ENCODE peak calls at places on chromosomes 1 and 21, in seven cellular contexts. N, W, A, D, Z, V and G are unnamed samples.

GRCh38 chr1:47840338-47840737 is 156.8 kb downstream of the TRABD2B start:
- DNase-seq in W (no peak), V (no peak), N (no peak), D (no peak), Z (no peak), A (no peak), G (peak; percentile 56)

GRCh38 chr1:15848929-15849774 is 1.6 kb downstream of the SPEN start:
- DNase-seq in A (peak; percentile 77), N (peak; percentile 86), V (peak; percentile 67), W (peak; percentile 94), Z (peak; percentile 68), D (peak; percentile 83), G (peak; percentile 84)

GRCh38 chr1:22916469-22916817 is 56.2 kb downstream of the LACTBL1 start:
- DNase-seq in D (no peak), N (no peak), Z (no peak), A (peak; percentile 64), V (peak; percentile 12), W (peak; percentile 15), G (no peak)

GRCh38 chr1:8727809-8728213 is 89.6 kb downstream of the RERE start:
- DNase-seq in D (no peak), V (no peak), Z (no peak), N (no peak), W (no peak), A (peak; percentile 21), G (peak; percentile 34)

GRCh38 chr21:24418671-24419070 is 1188.6 kb downstream of the MRPL39 start:
- DNase-seq in D (no peak), W (no peak), Z (no peak), N (no peak), A (no peak), V (no peak), G (no peak)

GRCh38 chr1:222464841-222465210 is 83.1 kb downstream of the HHIPL2 start:
- DNase-seq in V (peak; percentile 41), A (peak; percentile 68), W (peak; percentile 75), Z (peak; percentile 31), D (peak; percentile 61), N (peak; percentile 36), G (peak; percentile 67)

GRCh38 chr1:231592809-231593208 is 33.8 kb upstream of the DISC1 start:
- DNase-seq in D (no peak), V (no peak), A (no peak), N (no peak), Z (no peak), W (no peak), G (no peak)

GRCh38 chr1:198919667-198920398 is 281.0 kb downstream of the PTPRC start:
- DNase-seq in W (no peak), V (no peak), D (no peak), Z (no peak), A (no peak), N (no peak), G (no peak)

GRCh38 chr21:44408226-44408625 is 47.1 kb upstream of the LRRC3 start:
- DNase-seq in Z (no peak), V (no peak), W (no peak), A (no peak), D (no peak), N (no peak), G (no peak)

GRCh38 chr1:33149453-33150190 is 32.2 kb downstream of the TRIM62 start:
- DNase-seq in D (no peak), V (no peak), W (no peak), A (no peak), Z (no peak), N (peak; percentile 93), G (peak; percentile 34)

GRCh38 chr1:211736351-211736915 is 61.0 kb upstream of the NEK2 start:
- DNase-seq in D (no peak), V (no peak), Z (no peak), A (no peak), W (no peak), N (no peak), G (no peak)

GRCh38 chr1:82452096-82452495 is 651.4 kb downstream of the ADGRL2 start:
- DNase-seq in N (no peak), Z (no peak), A (no peak), W (no peak), D (no peak), V (no peak), G (no peak)

GRCh38 chr1:6345009-6345408 is 48.6 kb downstream of the ACOT7 start:
- DNase-seq in A (no peak), Z (no peak), V (no peak), N (no peak), D (no peak), W (no peak), G (no peak)

GRCh38 chr1:11571906-11572616 is 82.2 kb downstream of the FBXO2 start:
- DNase-seq in W (no peak), Z (no peak), A (no peak), D (no peak), V (peak; percentile 40), N (no peak), G (no peak)

GRCh38 chr1:203114202-203114601 is 13.3 kb upstream of the ADORA1 start:
- DNase-seq in Z (no peak), D (no peak), W (no peak), A (no peak), N (no peak), V (no peak), G (no peak)

GRCh38 chr1:181893937-181894336 is 167.6 kb downstream of the ZNF648 start:
- DNase-seq in V (no peak), A (no peak), N (no peak), D (no peak), W (no peak), Z (no peak), G (no peak)

GRCh38 chr21:32565856-32566465 is 19.4 kb downstream of the TCP10L start:
- DNase-seq in V (no peak), D (no peak), N (no peak), Z (no peak), W (no peak), A (no peak), G (no peak)

GRCh38 chr1:43783671-43784205 is 76.4 kb downstream of the ST3GAL3 start:
- DNase-seq in V (no peak), D (no peak), W (no peak), N (no peak), Z (no peak), A (no peak), G (no peak)

GRCh38 chr1:181714428-181714827 is 231.1 kb downstream of the CACNA1E start:
- DNase-seq in A (no peak), D (no peak), W (no peak), Z (no peak), N (no peak), V (no peak), G (no peak)

GRCh38 chr1:157487430-157487829 is 64.9 kb downstream of the FCRL5 start:
- DNase-seq in A (no peak), V (no peak), D (no peak), Z (no peak), W (no peak), N (no peak), G (no peak)

GRCh38 chr1:198519639-198520501 is 20.6 kb downstream of the ATP6V1G3 start:
- DNase-seq in D (no peak), N (no peak), Z (no peak), W (no peak), V (no peak), A (no peak), G (no peak)

GRCh38 chr1:152745289-152745704 is 12.5 kb upstream of the KPRP start:
- DNase-seq in N (no peak), W (no peak), A (no peak), V (peak; percentile 2), D (no peak), Z (no peak), G (no peak)

GRCh38 chr1:25239681-25240541 is 7.3 kb downstream of the RSRP1 start:
- DNase-seq in Z (peak; percentile 77), D (peak; percentile 91), A (peak; percentile 92), N (peak; percentile 91), V (peak; percentile 93), W (peak; percentile 91), G (peak; percentile 96)

GRCh38 chr1:169043823-169044222 is 62.7 kb upstream of the ATP1B1 start:
- DNase-seq in D (no peak), W (no peak), A (no peak), V (no peak), N (no peak), Z (no peak), G (no peak)

GRCh38 chr1:204320413-204320812 is 39.3 kb downstream of the PLEKHA6 start:
- DNase-seq in V (no peak), W (no peak), A (no peak), D (no peak), Z (no peak), N (no peak), G (no peak)

GRCh38 chr1:61921435-61921834 is 179.2 kb downstream of the PATJ start:
- DNase-seq in A (no peak), W (no peak), D (no peak), N (no peak), V (no peak), Z (no peak), G (no peak)

GRCh38 chr1:7587108-7587507 is 184.0 kb upstream of the VAMP3 start:
- DNase-seq in A (no peak), V (no peak), D (no peak), Z (no peak), W (no peak), N (no peak), G (no peak)

GRCh38 chr1:86741947-86742572 is 37.7 kb downstream of the SH3GLB1 start:
- DNase-seq in Z (no peak), V (peak; percentile 56), W (peak; percentile 67), A (no peak), D (no peak), N (peak; percentile 47), G (peak; percentile 37)

GRCh38 chr1:43048601-43049011 is 89.9 kb upstream of the SLC2A1 start:
- DNase-seq in W (no peak), Z (no peak), V (no peak), D (no peak), A (no peak), N (no peak), G (no peak)

GRCh38 chr1:12152106-12152891 is 14.5 kb upstream of the TNFRSF1B start:
- DNase-seq in Z (no peak), D (no peak), V (peak; percentile 92), W (no peak), A (no peak), N (no peak), G (no peak)

GRCh38 chr1:201593200-201593828 is 54.4 kb downstream of the NAV1 start:
- DNase-seq in N (no peak), A (no peak), D (peak; percentile 77), Z (no peak), W (peak; percentile 85), V (no peak), G (peak; percentile 69)

GRCh38 chr1:14363707-14364413 is 234.6 kb upstream of the KAZN start:
- DNase-seq in W (no peak), A (no peak), V (peak; percentile 82), Z (no peak), N (no peak), D (no peak), G (no peak)

GRCh38 chr1:67058761-67059160 is 4.8 kb upstream of the SLC35D1 start:
- DNase-seq in A (no peak), N (no peak), D (no peak), W (no peak), Z (no peak), V (no peak), G (no peak)

GRCh38 chr21:44708213-44708865 is 3.0 kb downstream of the TSPEAR start:
- DNase-seq in A (no peak), W (no peak), D (peak; percentile 4), N (peak; percentile 19), V (no peak), Z (no peak), G (no peak)

GRCh38 chr1:5765997-5766913 is 226.0 kb downstream of the NPHP4 start:
- DNase-seq in D (no peak), Z (no peak), N (no peak), W (no peak), V (no peak), A (no peak), G (no peak)

GRCh38 chr1:247286134-247286670 is 30.3 kb downstream of the VN1R5 start:
- DNase-seq in W (no peak), V (no peak), Z (no peak), N (no peak), D (no peak), A (no peak), G (no peak)

GRCh38 chr1:200877839-200878551 is 5.2 kb downstream of the GPR25 start:
- DNase-seq in W (no peak), A (no peak), V (no peak), D (no peak), N (no peak), Z (no peak), G (no peak)

GRCh38 chr1:202662081-202662480 is 48.2 kb downstream of the SYT2 start:
- DNase-seq in N (no peak), D (no peak), W (no peak), Z (no peak), V (no peak), A (no peak), G (no peak)